ENCODE peak calls at places on chromosomes 7 and 10, in five cellular contexts. P is posterior vena cava, E is ovary, J is uterus, C is aorta. G is an unnamed sample.

GRCh38 chr7:155358948-155359712 is 61.5 kb downstream of the INSIG1 start:
- DNase-seq in P (peak), C (peak), E (no peak), J (no peak), G (no peak)

GRCh38 chr10:29470355-29470705 is 164.4 kb downstream of the SVIL start:
- DNase-seq in E (no peak), C (no peak), P (no peak), J (peak), G (no peak)

GRCh38 chr10:11270135-11270857 is 252.6 kb downstream of the CELF2 start:
- DNase-seq in E (peak), J (peak), C (peak), P (peak), G (peak)

GRCh38 chr10:119724630-119725549 is 960 bp upstream of the INPP5F start:
- DNase-seq in P (no peak), C (no peak), J (no peak), E (peak), G (no peak)

GRCh38 chr10:1365540-1366082 is 309.4 kb downstream of the WDR37 start:
- DNase-seq in C (no peak), P (no peak), J (no peak), E (no peak), G (no peak)

GRCh38 chr7:42135728-42136127 is 101.3 kb downstream of the GLI3 start:
- DNase-seq in P (no peak), J (no peak), C (no peak), E (no peak), G (no peak)

GRCh38 chr7:67019562-67020390 is 23.1 kb downstream of the TYW1 start:
- DNase-seq in P (peak), C (no peak), J (no peak), E (no peak), G (peak)

GRCh38 chr10:49484501-49485230 is 54.3 kb downstream of the ERCC6 start:
- DNase-seq in J (no peak), P (no peak), E (no peak), C (no peak), G (no peak)

GRCh38 chr10:72164617-72165016 is 51.2 kb upstream of the ANAPC16 start:
- DNase-seq in P (no peak), C (no peak), E (no peak), J (no peak), G (no peak)

GRCh38 chr7:144709066-144709465 is 126.8 kb downstream of the TPK1 start:
- DNase-seq in C (no peak), P (no peak), J (no peak), E (no peak), G (no peak)

GRCh38 chr7:5549096-5549896 is 125.7 kb upstream of the TNRC18 start:
- DNase-seq in C (peak), E (no peak), P (peak), J (no peak), G (no peak)

GRCh38 chr7:46229409-46229808 is 308.3 kb upstream of the IGFBP3 start:
- DNase-seq in P (no peak), E (no peak), J (no peak), C (no peak), G (no peak)

GRCh38 chr7:151141281-151141854 is 26.1 kb downstream of the GBX1 start:
- DNase-seq in C (peak), P (no peak), J (no peak), E (no peak), G (no peak)

GRCh38 chr7:83579740-83580139 is 69.2 kb downstream of the SEMA3E start:
- DNase-seq in P (no peak), E (no peak), C (no peak), J (no peak), G (no peak)

GRCh38 chr7:8325067-8325466 is 63.1 kb upstream of the ICA1 start:
- DNase-seq in P (no peak), E (no peak), C (no peak), J (no peak), G (no peak)

GRCh38 chr7:141362580-141363435 is 188.4 kb upstream of the AGK start:
- DNase-seq in P (no peak), E (no peak), J (no peak), C (no peak), G (no peak)

GRCh38 chr7:66167773-66168367 is 37.3 kb upstream of the TPST1 start:
- DNase-seq in E (no peak), P (no peak), C (no peak), J (no peak), G (no peak)

GRCh38 chr7:159062596-159062995 is 82.1 kb downstream of the VIPR2 start:
- DNase-seq in J (no peak), E (no peak), P (no peak), C (no peak), G (no peak)

GRCh38 chr10:124802313-124802675 is 675 bp downstream of the ABRAXAS2 start:
- DNase-seq in P (no peak), J (no peak), C (no peak), E (no peak), G (no peak)

GRCh38 chr7:115475774-115476407 is 554.0 kb downstream of the MDFIC start:
- DNase-seq in E (no peak), J (no peak), P (no peak), C (no peak), G (no peak)

GRCh38 chr10:32929634-32930033 is 28.4 kb downstream of the ITGB1 start:
- DNase-seq in E (no peak), P (no peak), J (no peak), C (no peak), G (no peak)

GRCh38 chr10:13018171-13018570 is 16.7 kb upstream of the CCDC3 start:
- DNase-seq in E (no peak), P (no peak), C (no peak), J (no peak), G (no peak)

G was measured in sigmoid colon.